ENCODE peak calls at places on chromosome 9, in nine cellular contexts. One of them, this sample, is unnamed.

GRCh38 chr9:123998970-123999621 is 12.5 kb upstream of the LHX2 start:
- DNase-seq in NB4: peak; percentile 24
- DNase-seq in GM23338: peak; percentile 71
- DNase-seq in GM13977: peak; percentile 45
- DNase-seq in GM20000: peak; percentile 55
- DNase-seq in AG10803: no peak
- DNase-seq in DND-41: no peak
- DNase-seq in breast epithelium: no peak
- DNase-seq in MCF 10A: no peak
- DNase-seq in this sample: peak; percentile 50

GRCh38 chr9:82961504-82962125 is 101.3 kb downstream of the RASEF start:
- DNase-seq in GM13977: peak; percentile 45
- DNase-seq in breast epithelium: peak; percentile 80
- DNase-seq in MCF 10A: peak; percentile 90
- DNase-seq in GM20000: peak; percentile 58
- DNase-seq in AG10803: peak; percentile 63
- DNase-seq in GM23338: peak; percentile 95
- DNase-seq in NB4: peak; percentile 71
- DNase-seq in DND-41: peak; percentile 69
- DNase-seq in this sample: peak; percentile 76

GRCh38 chr9:89464991-89465390 is 32.9 kb downstream of the SEMA4D start:
- DNase-seq in MCF 10A: no peak
- DNase-seq in AG10803: no peak
- DNase-seq in breast epithelium: no peak
- DNase-seq in NB4: peak; percentile 73
- DNase-seq in GM23338: no peak
- DNase-seq in DND-41: no peak
- DNase-seq in GM13977: no peak
- DNase-seq in GM20000: no peak
- DNase-seq in this sample: no peak

GRCh38 chr9:69919461-69920061 is 98.9 kb downstream of the CFAP95 start:
- DNase-seq in GM20000: peak; percentile 53
- DNase-seq in GM13977: peak; percentile 58
- DNase-seq in NB4: peak; percentile 35
- DNase-seq in MCF 10A: peak; percentile 66
- DNase-seq in DND-41: no peak
- DNase-seq in breast epithelium: no peak
- DNase-seq in GM23338: peak; percentile 84
- DNase-seq in AG10803: peak; percentile 71
- DNase-seq in this sample: no peak

GRCh38 chr9:18071651-18072060 is 402.3 kb upstream of the ADAMTSL1 start:
- DNase-seq in NB4: no peak
- DNase-seq in MCF 10A: peak; percentile 23
- DNase-seq in GM20000: no peak
- DNase-seq in GM23338: no peak
- DNase-seq in AG10803: peak; percentile 10
- DNase-seq in breast epithelium: no peak
- DNase-seq in DND-41: no peak
- DNase-seq in GM13977: no peak
- DNase-seq in this sample: no peak

GRCh38 chr9:684055-684949 is 157.2 kb upstream of the DMRT1 start:
- DNase-seq in GM13977: no peak
- DNase-seq in MCF 10A: peak; percentile 70
- DNase-seq in breast epithelium: no peak
- DNase-seq in DND-41: no peak
- DNase-seq in GM23338: peak; percentile 68
- DNase-seq in AG10803: peak; percentile 73
- DNase-seq in GM20000: no peak
- DNase-seq in NB4: no peak
- DNase-seq in this sample: no peak

GRCh38 chr9:114386886-114387677 is 700 bp downstream of the AKNA start:
- DNase-seq in DND-41: peak; percentile 57
- DNase-seq in GM20000: no peak
- DNase-seq in GM23338: no peak
- DNase-seq in AG10803: no peak
- DNase-seq in NB4: peak; percentile 57
- DNase-seq in MCF 10A: no peak
- DNase-seq in breast epithelium: no peak
- DNase-seq in GM13977: no peak
- DNase-seq in this sample: peak; percentile 43

GRCh38 chr9:113148996-113149960 is 1.5 kb upstream of the SLC31A2 start:
- DNase-seq in GM13977: no peak
- DNase-seq in MCF 10A: no peak
- DNase-seq in breast epithelium: no peak
- DNase-seq in AG10803: no peak
- DNase-seq in GM20000: no peak
- DNase-seq in DND-41: no peak
- DNase-seq in NB4: peak; percentile 22
- DNase-seq in GM23338: no peak
- DNase-seq in this sample: no peak

GRCh38 chr9:18142964-18143363 is 331.0 kb upstream of the ADAMTSL1 start:
- DNase-seq in breast epithelium: no peak
- DNase-seq in DND-41: no peak
- DNase-seq in NB4: peak; percentile 15
- DNase-seq in AG10803: no peak
- DNase-seq in GM20000: no peak
- DNase-seq in GM13977: no peak
- DNase-seq in MCF 10A: peak; percentile 30
- DNase-seq in GM23338: peak; percentile 54
- DNase-seq in this sample: no peak

GRCh38 chr9:72902268-72902667 is 50.6 kb downstream of the ALDH1A1 start:
- DNase-seq in MCF 10A: no peak
- DNase-seq in AG10803: no peak
- DNase-seq in DND-41: no peak
- DNase-seq in GM13977: no peak
- DNase-seq in GM20000: no peak
- DNase-seq in NB4: no peak
- DNase-seq in GM23338: no peak
- DNase-seq in breast epithelium: no peak
- DNase-seq in this sample: no peak
- TF ChIP-seq CTCF in MCF 10A: no peak
- TF ChIP-seq CTCF in AG10803: no peak
- TF ChIP-seq CTCF in DND-41: no peak
- TF ChIP-seq CTCF in GM13977: no peak
- TF ChIP-seq CTCF in GM20000: no peak
- TF ChIP-seq CTCF in NB4: no peak
- TF ChIP-seq CTCF in GM23338: no peak
- TF ChIP-seq CTCF in breast epithelium: no peak
- TF ChIP-seq CTCF in this sample: no peak

DNA sequence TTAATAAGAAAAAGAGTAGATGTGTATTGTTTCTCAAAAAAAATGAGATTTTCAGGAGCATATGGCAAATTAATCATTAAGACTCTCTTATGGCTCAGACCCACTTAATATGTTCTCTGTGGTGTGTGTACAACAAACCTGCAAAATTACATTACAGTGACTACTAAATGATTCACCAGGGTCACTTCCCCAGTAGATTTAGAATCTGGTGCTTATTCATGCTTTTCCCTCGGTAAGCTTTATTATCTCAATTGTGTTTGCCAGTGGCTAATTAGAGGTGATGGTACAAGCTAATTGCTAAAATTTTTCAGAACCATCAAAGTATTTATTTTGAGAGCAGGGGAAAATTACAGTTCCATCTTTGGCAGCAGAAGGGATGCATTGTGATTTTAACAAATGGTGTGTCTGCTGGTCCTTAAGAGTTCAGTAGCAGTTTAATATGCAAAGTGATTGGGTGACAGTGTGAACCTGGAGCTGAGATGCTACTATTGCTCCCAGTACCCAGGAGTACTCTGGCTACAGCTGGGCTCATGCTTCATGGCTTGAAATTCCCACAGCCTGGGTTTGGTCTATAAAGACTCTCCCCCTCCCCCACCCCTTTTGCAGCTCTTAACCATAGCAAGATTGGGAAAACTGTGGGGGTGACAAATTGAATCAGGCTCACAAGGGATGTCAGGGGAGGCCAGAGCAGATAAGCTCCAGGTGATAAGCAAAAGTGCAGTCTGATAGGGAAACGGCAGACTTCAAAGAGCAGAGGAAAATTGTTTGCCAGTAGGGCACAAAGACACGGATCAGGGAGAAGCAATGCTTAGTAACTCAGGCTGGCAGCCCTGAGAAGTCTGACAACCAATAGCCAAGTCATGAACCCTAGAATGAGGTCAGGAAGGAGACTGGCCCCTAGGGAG is 92.8 kb upstream of the RAD23B start:
- DNase-seq in breast epithelium: no peak
- DNase-seq in GM23338: no peak
- DNase-seq in GM13977: no peak
- DNase-seq in MCF 10A: peak; percentile 25
- DNase-seq in GM20000: no peak
- DNase-seq in AG10803: peak; percentile 45
- DNase-seq in NB4: no peak
- DNase-seq in DND-41: no peak
- DNase-seq in this sample: no peak
- TF ChIP-seq CTCF in breast epithelium: no peak
- TF ChIP-seq CTCF in GM23338: no peak
- TF ChIP-seq CTCF in GM13977: no peak
- TF ChIP-seq CTCF in MCF 10A: no peak
- TF ChIP-seq CTCF in GM20000: no peak
- TF ChIP-seq CTCF in AG10803: no peak
- TF ChIP-seq CTCF in NB4: no peak
- TF ChIP-seq CTCF in DND-41: no peak
- TF ChIP-seq CTCF in this sample: no peak

GRCh38 chr9:36980148-36980974 is 53.7 kb downstream of the PAX5 start:
- DNase-seq in MCF 10A: peak; percentile 29
- DNase-seq in GM20000: peak; percentile 66
- DNase-seq in NB4: peak; percentile 38
- DNase-seq in breast epithelium: no peak
- DNase-seq in AG10803: no peak
- DNase-seq in GM23338: peak; percentile 85
- DNase-seq in GM13977: no peak
- DNase-seq in DND-41: peak; percentile 37
- DNase-seq in this sample: peak; percentile 32
- TF ChIP-seq CTCF in MCF 10A: no peak
- TF ChIP-seq CTCF in GM20000: peak; percentile 30
- TF ChIP-seq CTCF in NB4: peak; percentile 18
- TF ChIP-seq CTCF in breast epithelium: no peak
- TF ChIP-seq CTCF in AG10803: no peak
- TF ChIP-seq CTCF in GM23338: peak; percentile 81
- TF ChIP-seq CTCF in GM13977: peak; percentile 52
- TF ChIP-seq CTCF in DND-41: peak; percentile 44
- TF ChIP-seq CTCF in this sample: no peak

GRCh38 chr9:12554636-12555035 is 138.5 kb upstream of the TYRP1 start:
- DNase-seq in MCF 10A: peak; percentile 20
- DNase-seq in breast epithelium: no peak
- DNase-seq in AG10803: peak; percentile 2
- DNase-seq in GM23338: peak; percentile 56
- DNase-seq in GM20000: no peak
- DNase-seq in NB4: peak; percentile 57
- DNase-seq in GM13977: no peak
- DNase-seq in DND-41: no peak
- DNase-seq in this sample: no peak
- TF ChIP-seq CTCF in MCF 10A: peak; percentile 27
- TF ChIP-seq CTCF in breast epithelium: no peak
- TF ChIP-seq CTCF in AG10803: no peak
- TF ChIP-seq CTCF in GM23338: peak; percentile 69
- TF ChIP-seq CTCF in GM20000: no peak
- TF ChIP-seq CTCF in NB4: peak; percentile 46
- TF ChIP-seq CTCF in GM13977: peak; percentile 15
- TF ChIP-seq CTCF in DND-41: no peak
- TF ChIP-seq CTCF in this sample: no peak

GRCh38 chr9:92455217-92455616 is 27.1 kb downstream of the ASPN start:
- DNase-seq in AG10803: no peak
- DNase-seq in GM13977: no peak
- DNase-seq in breast epithelium: no peak
- DNase-seq in NB4: peak; percentile 15
- DNase-seq in GM23338: peak; percentile 65
- DNase-seq in DND-41: no peak
- DNase-seq in GM20000: no peak
- DNase-seq in MCF 10A: peak; percentile 30
- DNase-seq in this sample: peak; percentile 16
- TF ChIP-seq CTCF in AG10803: peak; percentile 15
- TF ChIP-seq CTCF in GM13977: peak; percentile 46
- TF ChIP-seq CTCF in breast epithelium: no peak
- TF ChIP-seq CTCF in NB4: peak; percentile 11
- TF ChIP-seq CTCF in GM23338: peak; percentile 79
- TF ChIP-seq CTCF in DND-41: peak; percentile 51
- TF ChIP-seq CTCF in GM20000: peak; percentile 37
- TF ChIP-seq CTCF in MCF 10A: peak; percentile 22
- TF ChIP-seq CTCF in this sample: peak; percentile 32

This sample was measured in activated CD8-positive, alpha-beta T cell treated with anti-CD3 and anti-CD28 coated beads for 36 hours.